ENCODE peak calls at places on chromosomes 3 and 15, in five cellular contexts. W is GM12878, D is upper lobe of left lung, E is K562, Z is HepG2. K is an unnamed sample.
A peak's percentile ranks its signal among the peaks of the same experiment; 100 is the strongest.

GRCh38 chr3:190064112-190064511 is 56.6 kb downstream of the P3H2 start:
- ATAC-seq in Z (no peak), D (peak; percentile 90), W (peak; percentile 39), E (no peak), K (peak; percentile 34)

GRCh38 chr3:16412192-16412808 is 101.2 kb downstream of the RFTN1 start:
- ATAC-seq in E (no peak), Z (no peak), W (peak; percentile 66), D (no peak), K (no peak)

GRCh38 chr15:81165565-81165964 is 31.1 kb upstream of the IL16 start:
- ATAC-seq in W (no peak), Z (no peak), D (no peak), E (no peak), K (no peak)

GRCh38 chr15:50816191-50816590 is 50.7 kb upstream of the SPPL2A start:
- ATAC-seq in E (peak; percentile 66), Z (no peak), D (no peak), W (no peak), K (no peak)

GRCh38 chr3:14142567-14143270 is 17.9 kb downstream of the TMEM43 start:
- ATAC-seq in D (no peak), E (no peak), Z (no peak), W (no peak), K (no peak)

GRCh38 chr15:73838795-73839565 is 34.4 kb upstream of the TBC1D21 start:
- ATAC-seq in Z (no peak), W (no peak), D (peak; percentile 32), E (no peak), K (peak; percentile 71)

GRCh38 chr3:158739078-158739477 is 6.8 kb upstream of the RARRES1 start:
- ATAC-seq in D (no peak), W (no peak), Z (no peak), E (no peak), K (no peak)

GRCh38 chr3:140717915-140718314 is 40.1 kb downstream of the TRIM42 start:
- ATAC-seq in E (no peak), W (no peak), D (peak; percentile 43), Z (no peak), K (peak; percentile 55)

DNA sequence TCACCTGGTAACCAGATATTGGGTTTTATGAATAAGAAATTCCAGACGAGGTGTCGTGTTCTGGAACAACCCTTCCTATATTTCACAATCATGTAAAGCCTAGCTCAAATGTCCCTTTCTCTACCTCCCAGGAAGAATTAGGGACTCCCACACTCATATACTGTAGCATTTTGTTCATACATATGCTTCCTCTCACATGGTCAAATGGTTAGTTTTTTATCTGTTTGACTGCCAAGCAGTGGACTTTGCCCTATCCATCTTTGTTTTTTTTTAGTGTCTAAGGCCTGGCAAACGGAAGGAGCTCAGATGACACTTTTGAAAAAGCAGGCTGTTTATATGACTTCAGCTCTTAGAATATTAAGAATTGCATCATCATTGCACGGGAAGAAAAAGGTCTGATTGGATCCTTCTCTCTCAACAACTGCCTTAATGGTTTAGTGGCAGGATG is 326.7 kb upstream of the TBL1XR1 start:
- ATAC-seq in D (no peak), E (no peak), W (no peak), Z (peak; percentile 84), K (peak; percentile 34)
- TF ChIP-seq EP300 in D (no peak), E (no peak), W (no peak), Z (peak; percentile 69), K (no peak)

GRCh38 chr3:183987014-183987600 is 30.6 kb downstream of the ABCC5 start:
- ATAC-seq in W (no peak), Z (no peak), E (no peak), D (no peak), K (no peak)

GRCh38 chr3:183988216-183988790 is 29.4 kb downstream of the ABCC5 start:
- ATAC-seq in E (peak; percentile 99), Z (peak; percentile 99), W (no peak), D (no peak), K (no peak)

DNA sequence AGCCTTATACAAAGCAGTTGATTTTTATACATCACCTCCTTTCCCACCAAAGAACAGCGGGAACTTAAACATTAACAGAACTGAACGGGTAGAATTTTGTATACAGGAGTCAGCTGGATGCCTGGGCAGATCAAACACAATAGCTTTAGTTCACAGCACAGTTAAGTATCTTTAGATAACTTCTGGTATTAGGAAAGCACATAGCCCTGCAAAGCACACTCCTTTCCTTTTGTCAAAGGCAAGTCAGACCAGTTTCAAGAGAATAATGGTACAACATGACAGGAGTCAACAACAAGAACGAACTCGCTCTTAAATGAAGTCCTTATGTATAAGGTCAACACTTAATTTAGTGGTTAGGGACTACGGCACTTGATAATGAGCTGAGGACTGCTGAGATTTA is 26.3 kb downstream of the ABCC5 start:
- ATAC-seq in E (no peak), D (no peak), W (no peak), Z (peak; percentile 20), K (no peak)
- TF ChIP-seq POLR2AphosphoS5 in E (no peak), D (no peak), W (no peak), Z (no peak), K (no peak)

GRCh38 chr3:22986958-22987357 is 216.2 kb upstream of the UBE2E2 start:
- ATAC-seq in E (no peak), D (no peak), W (no peak), Z (no peak), K (no peak)

GRCh38 chr3:22989716-22990115 is 213.4 kb upstream of the UBE2E2 start:
- ATAC-seq in D (no peak), Z (no peak), W (no peak), E (no peak), K (no peak)

GRCh38 chr3:22988566-22988965 is 214.6 kb upstream of the UBE2E2 start:
- ATAC-seq in Z (no peak), E (no peak), D (no peak), W (no peak), K (no peak)

DNA sequence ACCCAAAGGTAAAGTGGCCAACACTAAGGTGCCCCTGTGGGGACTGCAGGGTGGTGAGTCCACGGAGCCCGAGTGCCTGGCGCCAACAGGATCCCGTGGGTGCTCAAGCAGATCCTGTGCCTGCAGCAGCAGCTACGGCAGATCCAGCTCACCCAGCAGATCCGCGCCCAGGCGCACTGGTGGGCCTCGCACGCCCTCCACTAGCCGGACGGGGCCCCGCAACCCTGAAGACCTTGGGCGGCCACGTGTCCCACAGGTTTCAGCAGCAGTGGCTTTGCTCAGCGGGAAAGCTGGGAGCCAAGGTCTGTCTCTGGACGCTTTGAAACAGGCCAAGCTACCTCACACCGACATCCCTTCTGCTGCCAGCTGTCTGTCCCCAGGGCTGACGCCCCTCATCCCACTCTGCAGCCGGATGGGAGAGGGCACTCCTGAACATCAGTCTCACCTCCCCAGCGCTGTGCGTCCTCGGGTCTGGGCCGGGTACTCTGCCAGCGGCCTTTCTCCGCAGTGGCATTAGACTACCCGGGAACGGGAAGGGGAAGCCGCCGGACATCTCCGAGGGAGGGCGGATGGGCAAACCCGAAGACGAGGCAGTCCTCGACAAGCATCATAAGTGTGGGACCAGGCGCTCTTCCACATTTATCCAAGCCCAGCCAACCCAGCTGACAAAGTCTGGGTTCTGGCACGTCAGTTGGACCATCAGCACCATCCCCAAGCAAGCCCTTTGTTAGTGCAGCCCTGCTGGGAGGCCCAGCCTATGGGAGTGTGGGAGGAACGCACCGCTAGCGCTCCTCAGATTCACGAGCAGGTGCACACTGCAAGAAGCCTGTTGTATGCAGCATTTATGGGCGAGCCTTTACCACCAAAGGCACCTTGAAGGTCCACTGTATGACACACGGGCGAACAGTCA is 212.6 kb upstream of the UBE2E2 start:
- ATAC-seq in W (no peak), D (peak; percentile 19), Z (no peak), E (no peak), K (no peak)
- TF ChIP-seq CTCF in W (no peak), D (no peak), Z (no peak), E (no peak), K (no peak)

DNA sequence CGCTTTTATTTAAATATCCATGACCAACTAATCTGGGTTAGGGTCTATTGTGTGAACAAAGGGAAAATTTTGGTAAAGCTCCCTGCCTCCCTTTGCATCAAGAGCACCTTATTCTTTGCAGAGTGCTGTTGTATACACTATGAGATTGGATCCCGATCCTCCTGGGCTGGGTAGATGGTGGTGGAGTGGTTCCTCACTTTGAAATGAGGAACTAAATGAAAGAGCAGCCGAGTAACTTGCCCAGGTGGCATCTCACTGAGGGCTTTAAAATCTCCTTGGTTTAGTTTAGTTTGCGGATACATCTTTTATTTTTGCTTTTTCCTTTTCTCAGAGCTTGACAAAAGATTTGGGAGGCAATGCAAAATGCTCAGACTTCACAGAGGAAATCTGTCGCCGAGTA is 19.4 kb downstream of the IDH3A start:
- ATAC-seq in D (no peak), E (no peak), Z (no peak), W (peak; percentile 28), K (no peak)
- TF ChIP-seq EP300 in D (no peak), E (no peak), Z (no peak), W (no peak), K (no peak)

GRCh38 chr15:94164202-94164807 is 67.1 kb upstream of the MCTP2 start:
- ATAC-seq in E (no peak), D (peak; percentile 88), W (peak; percentile 82), Z (peak; percentile 76), K (no peak)
- TF ChIP-seq POLR2AphosphoS5 in E (no peak), D (no peak), W (no peak), Z (no peak), K (no peak)

GRCh38 chr15:76100361-76100760 is 40.6 kb downstream of the TMEM266 start:
- ATAC-seq in E (no peak), D (no peak), Z (no peak), W (no peak), K (no peak)

GRCh38 chr15:76101655-76102054 is 41.9 kb downstream of the TMEM266 start:
- ATAC-seq in E (no peak), Z (no peak), D (no peak), W (no peak), K (no peak)

GRCh38 chr15:76098685-76099084 is 38.9 kb downstream of the TMEM266 start:
- ATAC-seq in W (no peak), D (no peak), Z (peak; percentile 94), E (no peak), K (no peak)

GRCh38 chr15:76099388-76099787 is 39.6 kb downstream of the TMEM266 start:
- ATAC-seq in Z (no peak), D (no peak), E (no peak), W (no peak), K (no peak)
- TF ChIP-seq CTCF in Z (no peak), D (no peak), E (no peak), W (no peak), K (no peak)